ENCODE peak calls at places on chromosomes 16 and 17, in ten cellular contexts. One of them, this sample, is unnamed.
A peak's percentile ranks its signal among the peaks of the same experiment; 100 is the strongest.

GRCh38 chr17:74368341-74369152 is 1.2 kb downstream of the GPR142 start:
- DNase-seq in stimulated activated CD4-positive, alpha-beta T cell treated with anti-CD3 and anti-CD28 coated beads, Interleukin-12 subunit alpha, Interleukin-12 subunit beta, amount 100 ng/mL, for 4 hours: peak; percentile 71
- DNase-seq in activated T-helper 1 cell treated with Interleukin-2 at 50 U/mL for 16 hours: peak; percentile 58
- DNase-seq in nucleus accumbens: peak; percentile 76
- DNase-seq in hepatic stellate cell: peak; percentile 91
- DNase-seq in NCI-H187: peak; percentile 70
- DNase-seq in HFFc6: no peak
- DNase-seq in neural progenitor cell: peak; percentile 85
- DNase-seq in effector CD8-positive, alpha-beta T cell: peak; percentile 73
- DNase-seq in thoracic aorta: no peak
- DNase-seq in this sample: peak; percentile 82

GRCh38 chr17:28499684-28500357 is 6.3 kb upstream of the FOXN1 start:
- DNase-seq in HFFc6: no peak
- DNase-seq in activated T-helper 1 cell treated with Interleukin-2 at 50 U/mL for 16 hours: no peak
- DNase-seq in NCI-H187: no peak
- DNase-seq in effector CD8-positive, alpha-beta T cell: no peak
- DNase-seq in stimulated activated CD4-positive, alpha-beta T cell treated with anti-CD3 and anti-CD28 coated beads, Interleukin-12 subunit alpha, Interleukin-12 subunit beta, amount 100 ng/mL, for 4 hours: no peak
- DNase-seq in hepatic stellate cell: no peak
- DNase-seq in neural progenitor cell: no peak
- DNase-seq in thoracic aorta: no peak
- DNase-seq in nucleus accumbens: no peak
- DNase-seq in this sample: no peak

GRCh38 chr17:70060415-70060814 is 14.6 kb upstream of the KCNJ16 start:
- DNase-seq in HFFc6: no peak
- DNase-seq in activated T-helper 1 cell treated with Interleukin-2 at 50 U/mL for 16 hours: no peak
- DNase-seq in NCI-H187: no peak
- DNase-seq in neural progenitor cell: no peak
- DNase-seq in stimulated activated CD4-positive, alpha-beta T cell treated with anti-CD3 and anti-CD28 coated beads, Interleukin-12 subunit alpha, Interleukin-12 subunit beta, amount 100 ng/mL, for 4 hours: no peak
- DNase-seq in thoracic aorta: no peak
- DNase-seq in hepatic stellate cell: no peak
- DNase-seq in effector CD8-positive, alpha-beta T cell: no peak
- DNase-seq in nucleus accumbens: no peak
- DNase-seq in this sample: no peak

GRCh38 chr17:50872710-50873424 is 6.7 kb upstream of the TOB1 start:
- DNase-seq in hepatic stellate cell: no peak
- DNase-seq in stimulated activated CD4-positive, alpha-beta T cell treated with anti-CD3 and anti-CD28 coated beads, Interleukin-12 subunit alpha, Interleukin-12 subunit beta, amount 100 ng/mL, for 4 hours: peak; percentile 28
- DNase-seq in NCI-H187: no peak
- DNase-seq in nucleus accumbens: no peak
- DNase-seq in activated T-helper 1 cell treated with Interleukin-2 at 50 U/mL for 16 hours: peak; percentile 19
- DNase-seq in thoracic aorta: no peak
- DNase-seq in effector CD8-positive, alpha-beta T cell: peak; percentile 4
- DNase-seq in neural progenitor cell: no peak
- DNase-seq in HFFc6: peak; percentile 16
- DNase-seq in this sample: peak; percentile 41

GRCh38 chr16:49664221-49665215 is 191.4 kb downstream of the ZNF423 start:
- DNase-seq in neural progenitor cell: no peak
- DNase-seq in nucleus accumbens: no peak
- DNase-seq in HFFc6: no peak
- DNase-seq in hepatic stellate cell: peak; percentile 47
- DNase-seq in NCI-H187: no peak
- DNase-seq in activated T-helper 1 cell treated with Interleukin-2 at 50 U/mL for 16 hours: no peak
- DNase-seq in stimulated activated CD4-positive, alpha-beta T cell treated with anti-CD3 and anti-CD28 coated beads, Interleukin-12 subunit alpha, Interleukin-12 subunit beta, amount 100 ng/mL, for 4 hours: no peak
- DNase-seq in effector CD8-positive, alpha-beta T cell: no peak
- DNase-seq in thoracic aorta: no peak
- DNase-seq in this sample: no peak

GRCh38 chr16:86959729-86960128 is 357.5 kb downstream of the C16orf95 start:
- DNase-seq in stimulated activated CD4-positive, alpha-beta T cell treated with anti-CD3 and anti-CD28 coated beads, Interleukin-12 subunit alpha, Interleukin-12 subunit beta, amount 100 ng/mL, for 4 hours: no peak
- DNase-seq in neural progenitor cell: no peak
- DNase-seq in effector CD8-positive, alpha-beta T cell: no peak
- DNase-seq in hepatic stellate cell: no peak
- DNase-seq in activated T-helper 1 cell treated with Interleukin-2 at 50 U/mL for 16 hours: no peak
- DNase-seq in HFFc6: no peak
- DNase-seq in nucleus accumbens: no peak
- DNase-seq in thoracic aorta: no peak
- DNase-seq in NCI-H187: no peak
- DNase-seq in this sample: no peak

GRCh38 chr16:4217246-4218131 is 24.4 kb downstream of the SRL start:
- DNase-seq in NCI-H187: no peak
- DNase-seq in thoracic aorta: no peak
- DNase-seq in stimulated activated CD4-positive, alpha-beta T cell treated with anti-CD3 and anti-CD28 coated beads, Interleukin-12 subunit alpha, Interleukin-12 subunit beta, amount 100 ng/mL, for 4 hours: no peak
- DNase-seq in neural progenitor cell: peak; percentile 32
- DNase-seq in activated T-helper 1 cell treated with Interleukin-2 at 50 U/mL for 16 hours: no peak
- DNase-seq in effector CD8-positive, alpha-beta T cell: no peak
- DNase-seq in hepatic stellate cell: no peak
- DNase-seq in HFFc6: no peak
- DNase-seq in nucleus accumbens: no peak
- DNase-seq in this sample: peak; percentile 70

GRCh38 chr16:68272501-68273209 is 8.3 kb downstream of the SLC7A6 start:
- DNase-seq in activated T-helper 1 cell treated with Interleukin-2 at 50 U/mL for 16 hours: peak; percentile 52
- DNase-seq in nucleus accumbens: no peak
- DNase-seq in NCI-H187: no peak
- DNase-seq in effector CD8-positive, alpha-beta T cell: peak; percentile 38
- DNase-seq in stimulated activated CD4-positive, alpha-beta T cell treated with anti-CD3 and anti-CD28 coated beads, Interleukin-12 subunit alpha, Interleukin-12 subunit beta, amount 100 ng/mL, for 4 hours: no peak
- DNase-seq in thoracic aorta: no peak
- DNase-seq in hepatic stellate cell: no peak
- DNase-seq in HFFc6: no peak
- DNase-seq in neural progenitor cell: no peak
- DNase-seq in this sample: no peak

GRCh38 chr16:81489547-81490267 is 45.1 kb downstream of the CMIP start:
- DNase-seq in nucleus accumbens: no peak
- DNase-seq in activated T-helper 1 cell treated with Interleukin-2 at 50 U/mL for 16 hours: no peak
- DNase-seq in thoracic aorta: no peak
- DNase-seq in hepatic stellate cell: no peak
- DNase-seq in effector CD8-positive, alpha-beta T cell: no peak
- DNase-seq in stimulated activated CD4-positive, alpha-beta T cell treated with anti-CD3 and anti-CD28 coated beads, Interleukin-12 subunit alpha, Interleukin-12 subunit beta, amount 100 ng/mL, for 4 hours: no peak
- DNase-seq in NCI-H187: no peak
- DNase-seq in neural progenitor cell: no peak
- DNase-seq in HFFc6: no peak
- DNase-seq in this sample: no peak

GRCh38 chr17:46089389-46089965 is 90.4 kb downstream of the STH start:
- DNase-seq in thoracic aorta: no peak
- DNase-seq in effector CD8-positive, alpha-beta T cell: no peak
- DNase-seq in hepatic stellate cell: no peak
- DNase-seq in NCI-H187: no peak
- DNase-seq in HFFc6: no peak
- DNase-seq in nucleus accumbens: no peak
- DNase-seq in stimulated activated CD4-positive, alpha-beta T cell treated with anti-CD3 and anti-CD28 coated beads, Interleukin-12 subunit alpha, Interleukin-12 subunit beta, amount 100 ng/mL, for 4 hours: no peak
- DNase-seq in neural progenitor cell: no peak
- DNase-seq in activated T-helper 1 cell treated with Interleukin-2 at 50 U/mL for 16 hours: no peak
- DNase-seq in this sample: no peak

GRCh38 chr17:29037739-29038465 is 5.0 kb upstream of the PIPOX start:
- DNase-seq in neural progenitor cell: no peak
- DNase-seq in activated T-helper 1 cell treated with Interleukin-2 at 50 U/mL for 16 hours: no peak
- DNase-seq in effector CD8-positive, alpha-beta T cell: no peak
- DNase-seq in HFFc6: no peak
- DNase-seq in stimulated activated CD4-positive, alpha-beta T cell treated with anti-CD3 and anti-CD28 coated beads, Interleukin-12 subunit alpha, Interleukin-12 subunit beta, amount 100 ng/mL, for 4 hours: no peak
- DNase-seq in NCI-H187: no peak
- DNase-seq in hepatic stellate cell: no peak
- DNase-seq in thoracic aorta: no peak
- DNase-seq in nucleus accumbens: no peak
- DNase-seq in this sample: peak; percentile 52

GRCh38 chr16:78113258-78113657 is 13.8 kb downstream of the WWOX start:
- DNase-seq in stimulated activated CD4-positive, alpha-beta T cell treated with anti-CD3 and anti-CD28 coated beads, Interleukin-12 subunit alpha, Interleukin-12 subunit beta, amount 100 ng/mL, for 4 hours: no peak
- DNase-seq in HFFc6: no peak
- DNase-seq in thoracic aorta: no peak
- DNase-seq in neural progenitor cell: no peak
- DNase-seq in hepatic stellate cell: no peak
- DNase-seq in NCI-H187: no peak
- DNase-seq in activated T-helper 1 cell treated with Interleukin-2 at 50 U/mL for 16 hours: no peak
- DNase-seq in effector CD8-positive, alpha-beta T cell: no peak
- DNase-seq in nucleus accumbens: no peak
- DNase-seq in this sample: no peak

GRCh38 chr17:50043290-50044148 is 12.4 kb upstream of the ITGA3 start:
- DNase-seq in thoracic aorta: no peak
- DNase-seq in NCI-H187: no peak
- DNase-seq in neural progenitor cell: no peak
- DNase-seq in HFFc6: no peak
- DNase-seq in stimulated activated CD4-positive, alpha-beta T cell treated with anti-CD3 and anti-CD28 coated beads, Interleukin-12 subunit alpha, Interleukin-12 subunit beta, amount 100 ng/mL, for 4 hours: no peak
- DNase-seq in nucleus accumbens: no peak
- DNase-seq in effector CD8-positive, alpha-beta T cell: no peak
- DNase-seq in activated T-helper 1 cell treated with Interleukin-2 at 50 U/mL for 16 hours: no peak
- DNase-seq in hepatic stellate cell: no peak
- DNase-seq in this sample: peak; percentile 53

GRCh38 chr17:9402590-9403199 is 172.9 kb downstream of the STX8 start:
- DNase-seq in neural progenitor cell: peak; percentile 39
- DNase-seq in NCI-H187: no peak
- DNase-seq in nucleus accumbens: no peak
- DNase-seq in stimulated activated CD4-positive, alpha-beta T cell treated with anti-CD3 and anti-CD28 coated beads, Interleukin-12 subunit alpha, Interleukin-12 subunit beta, amount 100 ng/mL, for 4 hours: peak; percentile 7
- DNase-seq in activated T-helper 1 cell treated with Interleukin-2 at 50 U/mL for 16 hours: no peak
- DNase-seq in thoracic aorta: no peak
- DNase-seq in hepatic stellate cell: peak; percentile 21
- DNase-seq in HFFc6: peak; percentile 23
- DNase-seq in effector CD8-positive, alpha-beta T cell: no peak
- DNase-seq in this sample: peak; percentile 76

GRCh38 chr16:49419016-49419415 is 45.4 kb downstream of the C16orf78 start:
- DNase-seq in HFFc6: no peak
- DNase-seq in neural progenitor cell: peak; percentile 28
- DNase-seq in NCI-H187: no peak
- DNase-seq in stimulated activated CD4-positive, alpha-beta T cell treated with anti-CD3 and anti-CD28 coated beads, Interleukin-12 subunit alpha, Interleukin-12 subunit beta, amount 100 ng/mL, for 4 hours: no peak
- DNase-seq in activated T-helper 1 cell treated with Interleukin-2 at 50 U/mL for 16 hours: no peak
- DNase-seq in effector CD8-positive, alpha-beta T cell: no peak
- DNase-seq in hepatic stellate cell: no peak
- DNase-seq in thoracic aorta: no peak
- DNase-seq in nucleus accumbens: no peak
- DNase-seq in this sample: no peak

GRCh38 chr16:75311383-75311938 is 60.0 kb upstream of the BCAR1 start:
- DNase-seq in nucleus accumbens: no peak
- DNase-seq in hepatic stellate cell: no peak
- DNase-seq in activated T-helper 1 cell treated with Interleukin-2 at 50 U/mL for 16 hours: no peak
- DNase-seq in HFFc6: peak; percentile 39
- DNase-seq in stimulated activated CD4-positive, alpha-beta T cell treated with anti-CD3 and anti-CD28 coated beads, Interleukin-12 subunit alpha, Interleukin-12 subunit beta, amount 100 ng/mL, for 4 hours: no peak
- DNase-seq in effector CD8-positive, alpha-beta T cell: no peak
- DNase-seq in thoracic aorta: no peak
- DNase-seq in NCI-H187: no peak
- DNase-seq in neural progenitor cell: no peak
- DNase-seq in this sample: no peak

GRCh38 chr16:58411736-58412614 is 19.7 kb downstream of the GINS3 start:
- DNase-seq in nucleus accumbens: peak; percentile 26
- DNase-seq in NCI-H187: no peak
- DNase-seq in HFFc6: no peak
- DNase-seq in effector CD8-positive, alpha-beta T cell: no peak
- DNase-seq in hepatic stellate cell: no peak
- DNase-seq in neural progenitor cell: no peak
- DNase-seq in thoracic aorta: no peak
- DNase-seq in activated T-helper 1 cell treated with Interleukin-2 at 50 U/mL for 16 hours: no peak
- DNase-seq in stimulated activated CD4-positive, alpha-beta T cell treated with anti-CD3 and anti-CD28 coated beads, Interleukin-12 subunit alpha, Interleukin-12 subunit beta, amount 100 ng/mL, for 4 hours: no peak
- DNase-seq in this sample: peak; percentile 65

GRCh38 chr17:69723741-69724140 is 309.2 kb downstream of the MAP2K6 start:
- DNase-seq in neural progenitor cell: peak; percentile 7
- DNase-seq in nucleus accumbens: no peak
- DNase-seq in HFFc6: no peak
- DNase-seq in thoracic aorta: no peak
- DNase-seq in NCI-H187: no peak
- DNase-seq in hepatic stellate cell: no peak
- DNase-seq in activated T-helper 1 cell treated with Interleukin-2 at 50 U/mL for 16 hours: no peak
- DNase-seq in effector CD8-positive, alpha-beta T cell: no peak
- DNase-seq in stimulated activated CD4-positive, alpha-beta T cell treated with anti-CD3 and anti-CD28 coated beads, Interleukin-12 subunit alpha, Interleukin-12 subunit beta, amount 100 ng/mL, for 4 hours: no peak
- DNase-seq in this sample: no peak

GRCh38 chr16:53864819-53865491 is 161.0 kb downstream of the FTO start:
- DNase-seq in thoracic aorta: no peak
- DNase-seq in nucleus accumbens: no peak
- DNase-seq in neural progenitor cell: no peak
- DNase-seq in NCI-H187: no peak
- DNase-seq in effector CD8-positive, alpha-beta T cell: no peak
- DNase-seq in stimulated activated CD4-positive, alpha-beta T cell treated with anti-CD3 and anti-CD28 coated beads, Interleukin-12 subunit alpha, Interleukin-12 subunit beta, amount 100 ng/mL, for 4 hours: no peak
- DNase-seq in hepatic stellate cell: no peak
- DNase-seq in HFFc6: peak; percentile 7
- DNase-seq in activated T-helper 1 cell treated with Interleukin-2 at 50 U/mL for 16 hours: no peak
- DNase-seq in this sample: no peak

GRCh38 chr16:55283776-55284717 is 40.0 kb upstream of the IRX6 start:
- DNase-seq in nucleus accumbens: no peak
- DNase-seq in hepatic stellate cell: no peak
- DNase-seq in stimulated activated CD4-positive, alpha-beta T cell treated with anti-CD3 and anti-CD28 coated beads, Interleukin-12 subunit alpha, Interleukin-12 subunit beta, amount 100 ng/mL, for 4 hours: no peak
- DNase-seq in HFFc6: no peak
- DNase-seq in neural progenitor cell: no peak
- DNase-seq in thoracic aorta: no peak
- DNase-seq in effector CD8-positive, alpha-beta T cell: no peak
- DNase-seq in activated T-helper 1 cell treated with Interleukin-2 at 50 U/mL for 16 hours: no peak
- DNase-seq in NCI-H187: no peak
- DNase-seq in this sample: no peak

GRCh38 chr17:4479340-4479981 is 19.2 kb upstream of the SPNS2 start:
- DNase-seq in nucleus accumbens: no peak
- DNase-seq in hepatic stellate cell: no peak
- DNase-seq in NCI-H187: no peak
- DNase-seq in effector CD8-positive, alpha-beta T cell: no peak
- DNase-seq in HFFc6: no peak
- DNase-seq in stimulated activated CD4-positive, alpha-beta T cell treated with anti-CD3 and anti-CD28 coated beads, Interleukin-12 subunit alpha, Interleukin-12 subunit beta, amount 100 ng/mL, for 4 hours: no peak
- DNase-seq in neural progenitor cell: no peak
- DNase-seq in activated T-helper 1 cell treated with Interleukin-2 at 50 U/mL for 16 hours: no peak
- DNase-seq in thoracic aorta: no peak
- DNase-seq in this sample: no peak

GRCh38 chr17:49814781-49815496 is 26.5 kb downstream of the KAT7 start:
- DNase-seq in stimulated activated CD4-positive, alpha-beta T cell treated with anti-CD3 and anti-CD28 coated beads, Interleukin-12 subunit alpha, Interleukin-12 subunit beta, amount 100 ng/mL, for 4 hours: no peak
- DNase-seq in nucleus accumbens: no peak
- DNase-seq in neural progenitor cell: peak; percentile 70
- DNase-seq in effector CD8-positive, alpha-beta T cell: no peak
- DNase-seq in HFFc6: no peak
- DNase-seq in activated T-helper 1 cell treated with Interleukin-2 at 50 U/mL for 16 hours: no peak
- DNase-seq in hepatic stellate cell: no peak
- DNase-seq in NCI-H187: no peak
- DNase-seq in thoracic aorta: no peak
- DNase-seq in this sample: no peak

This sample was measured in islet precursor cell.